ENCODE peak calls at places on chromosome 1, in four cellular contexts. One of them, this sample, is unnamed.

GRCh38 chr1:50268049-50268448 is 155.2 kb downstream of the DMRTA2 start:
- DNase-seq in H1: no peak
- DNase-seq in endothelial cell of umbilical vein: no peak
- DNase-seq in HepG2: peak
- DNase-seq in this sample: peak

GRCh38 chr1:36953061-36953460 is 81.3 kb downstream of the GRIK3 start:
- DNase-seq in H1: no peak
- DNase-seq in endothelial cell of umbilical vein: no peak
- DNase-seq in HepG2: no peak
- DNase-seq in this sample: no peak

GRCh38 chr1:159581422-159581821 is 6.2 kb upstream of the APCS start:
- DNase-seq in H1: no peak
- DNase-seq in HepG2: no peak
- DNase-seq in endothelial cell of umbilical vein: no peak
- DNase-seq in this sample: no peak

GRCh38 chr1:219880765-219881457 is 47.4 kb downstream of the SLC30A10 start:
- DNase-seq in H1: no peak
- DNase-seq in endothelial cell of umbilical vein: no peak
- DNase-seq in HepG2: no peak
- DNase-seq in this sample: no peak

GRCh38 chr1:171935664-171936063 is 94.4 kb downstream of the DNM3 start:
- DNase-seq in HepG2: no peak
- DNase-seq in endothelial cell of umbilical vein: no peak
- DNase-seq in H1: no peak
- DNase-seq in this sample: no peak

GRCh38 chr1:233299450-233299849 is 3.9 kb upstream of the PCNX2 start:
- DNase-seq in H1: no peak
- DNase-seq in HepG2: no peak
- DNase-seq in endothelial cell of umbilical vein: no peak
- DNase-seq in this sample: no peak

GRCh38 chr1:41704189-41704588 is 214.5 kb downstream of the HIVEP3 start:
- DNase-seq in HepG2: no peak
- DNase-seq in endothelial cell of umbilical vein: no peak
- DNase-seq in H1: no peak
- DNase-seq in this sample: no peak

GRCh38 chr1:44689447-44689765 is 14.9 kb downstream of the ARMH1 start:
- DNase-seq in HepG2: no peak
- DNase-seq in endothelial cell of umbilical vein: no peak
- DNase-seq in H1: no peak
- DNase-seq in this sample: no peak

GRCh38 chr1:203572134-203572625 is 54.5 kb upstream of the ATP2B4 start:
- DNase-seq in endothelial cell of umbilical vein: no peak
- DNase-seq in H1: no peak
- DNase-seq in HepG2: no peak
- DNase-seq in this sample: no peak

DNA sequence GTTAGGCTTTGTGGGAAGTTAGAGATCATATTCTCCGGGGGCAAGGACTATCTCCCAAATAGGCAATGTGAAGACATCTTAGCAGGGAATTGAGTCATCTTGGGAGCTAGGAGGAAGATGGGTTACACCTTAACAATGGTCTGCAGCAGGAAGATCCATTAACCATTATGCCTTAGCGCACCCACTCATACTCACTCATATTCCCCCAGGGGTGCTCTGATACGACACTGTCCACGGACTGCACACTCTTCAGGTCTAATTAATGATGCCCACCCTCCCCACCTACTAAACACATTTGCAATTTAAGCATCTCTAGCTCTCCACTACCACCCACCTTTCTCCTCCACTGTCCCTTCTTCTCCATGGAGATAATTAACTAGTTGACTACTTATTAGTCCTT is 857 bp upstream of the AK5 start:
- DNase-seq in HepG2: no peak
- DNase-seq in H1: no peak
- DNase-seq in endothelial cell of umbilical vein: no peak
- DNase-seq in this sample: no peak
- TF ChIP-seq EZH2 in HepG2: no peak
- TF ChIP-seq EZH2 in H1: no peak
- TF ChIP-seq EZH2 in endothelial cell of umbilical vein: no peak
- TF ChIP-seq EZH2 in this sample: no peak

GRCh38 chr1:228175316-228176023 is 9.9 kb downstream of the IBA57 start:
- DNase-seq in endothelial cell of umbilical vein: no peak
- DNase-seq in H1: no peak
- DNase-seq in HepG2: no peak
- DNase-seq in this sample: no peak

GRCh38 chr1:228176024-228176395 is 10.4 kb downstream of the IBA57 start:
- DNase-seq in HepG2: no peak
- DNase-seq in endothelial cell of umbilical vein: no peak
- DNase-seq in H1: no peak
- DNase-seq in this sample: no peak

GRCh38 chr1:228172591-228173527 is 7.3 kb downstream of the IBA57 start:
- DNase-seq in HepG2: no peak
- DNase-seq in endothelial cell of umbilical vein: no peak
- DNase-seq in H1: no peak
- DNase-seq in this sample: no peak

GRCh38 chr1:228176461-228177182 is 11.0 kb downstream of the IBA57 start:
- DNase-seq in H1: no peak
- DNase-seq in endothelial cell of umbilical vein: no peak
- DNase-seq in HepG2: no peak
- DNase-seq in this sample: no peak

GRCh38 chr1:228174482-228175315 is 9.1 kb downstream of the IBA57 start:
- DNase-seq in HepG2: no peak
- DNase-seq in endothelial cell of umbilical vein: no peak
- DNase-seq in H1: no peak
- DNase-seq in this sample: peak
- TF ChIP-seq JUN in HepG2: no peak
- TF ChIP-seq JUN in endothelial cell of umbilical vein: no peak
- TF ChIP-seq JUN in H1: no peak
- TF ChIP-seq JUN in this sample: no peak

GRCh38 chr1:156426015-156426414 is 57.0 kb downstream of the RHBG start:
- DNase-seq in H1: no peak
- DNase-seq in endothelial cell of umbilical vein: no peak
- DNase-seq in HepG2: no peak
- DNase-seq in this sample: no peak

GRCh38 chr1:156428772-156429288 is 59.8 kb downstream of the RHBG start:
- DNase-seq in endothelial cell of umbilical vein: no peak
- DNase-seq in HepG2: no peak
- DNase-seq in H1: no peak
- DNase-seq in this sample: no peak

GRCh38 chr1:156429308-156430060 is 60.5 kb downstream of the RHBG start:
- DNase-seq in HepG2: no peak
- DNase-seq in H1: no peak
- DNase-seq in endothelial cell of umbilical vein: no peak
- DNase-seq in this sample: no peak

GRCh38 chr1:156430305-156430704 is 61.3 kb downstream of the RHBG start:
- DNase-seq in endothelial cell of umbilical vein: no peak
- DNase-seq in HepG2: no peak
- DNase-seq in H1: no peak
- DNase-seq in this sample: peak

DNA sequence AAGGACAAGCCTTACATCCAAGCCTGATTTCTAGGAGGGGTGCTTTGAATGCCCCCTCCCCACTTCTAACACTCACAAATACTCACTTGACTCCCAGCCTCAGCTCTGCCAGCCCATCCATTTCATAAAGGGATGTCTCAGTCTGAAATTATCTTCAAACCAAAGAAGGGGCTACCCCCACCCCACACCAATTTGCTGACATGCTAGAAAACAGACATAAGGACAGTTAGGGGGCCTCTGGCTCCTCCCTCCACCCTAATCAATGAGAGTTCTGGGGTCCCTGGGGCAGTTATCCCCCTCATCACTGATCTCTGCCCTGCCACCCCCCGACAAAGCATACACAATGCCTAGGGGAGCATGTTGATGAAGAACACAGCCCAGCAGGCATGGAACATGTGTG is 58.8 kb downstream of the RHBG start:
- DNase-seq in H1: no peak
- DNase-seq in endothelial cell of umbilical vein: no peak
- DNase-seq in HepG2: no peak
- DNase-seq in this sample: no peak
- TF ChIP-seq EZH2 in H1: no peak
- TF ChIP-seq EZH2 in endothelial cell of umbilical vein: no peak
- TF ChIP-seq EZH2 in HepG2: no peak
- TF ChIP-seq EZH2 in this sample: no peak

GRCh38 chr1:12029720-12030339 is 10.5 kb downstream of the MIIP start:
- DNase-seq in H1: no peak
- DNase-seq in HepG2: no peak
- DNase-seq in endothelial cell of umbilical vein: no peak
- DNase-seq in this sample: no peak

GRCh38 chr1:12028957-12029511 is 9.7 kb downstream of the MIIP start:
- DNase-seq in HepG2: no peak
- DNase-seq in endothelial cell of umbilical vein: no peak
- DNase-seq in H1: no peak
- DNase-seq in this sample: no peak

GRCh38 chr1:12028248-12028647 is 8.9 kb downstream of the MIIP start:
- DNase-seq in H1: no peak
- DNase-seq in HepG2: no peak
- DNase-seq in endothelial cell of umbilical vein: no peak
- DNase-seq in this sample: no peak

GRCh38 chr1:12032141-12032710 is 12.9 kb downstream of the MIIP start:
- DNase-seq in HepG2: no peak
- DNase-seq in H1: no peak
- DNase-seq in endothelial cell of umbilical vein: no peak
- DNase-seq in this sample: no peak

GRCh38 chr1:12031039-12031980 is 12.0 kb downstream of the MIIP start:
- DNase-seq in HepG2: no peak
- DNase-seq in H1: no peak
- DNase-seq in endothelial cell of umbilical vein: peak
- DNase-seq in this sample: peak
- TF ChIP-seq JUN in HepG2: no peak
- TF ChIP-seq JUN in H1: no peak
- TF ChIP-seq JUN in endothelial cell of umbilical vein: no peak
- TF ChIP-seq JUN in this sample: no peak

GRCh38 chr1:213985181-213986019 is 2.4 kb upstream of the PROX1 start:
- DNase-seq in endothelial cell of umbilical vein: no peak
- DNase-seq in H1: no peak
- DNase-seq in HepG2: no peak
- DNase-seq in this sample: no peak
- TF ChIP-seq EZH2 in endothelial cell of umbilical vein: no peak
- TF ChIP-seq EZH2 in H1: peak
- TF ChIP-seq EZH2 in HepG2: no peak
- TF ChIP-seq EZH2 in this sample: no peak

GRCh38 chr1:151653397-151653796 is 41.5 kb downstream of the SNX27 start:
- DNase-seq in endothelial cell of umbilical vein: no peak
- DNase-seq in H1: no peak
- DNase-seq in HepG2: no peak
- DNase-seq in this sample: no peak
- TF ChIP-seq JUN in endothelial cell of umbilical vein: no peak
- TF ChIP-seq JUN in H1: no peak
- TF ChIP-seq JUN in HepG2: no peak
- TF ChIP-seq JUN in this sample: no peak

GRCh38 chr1:32885691-32886011 is 640 bp upstream of the HPCA start:
- DNase-seq in HepG2: no peak
- DNase-seq in endothelial cell of umbilical vein: no peak
- DNase-seq in H1: no peak
- DNase-seq in this sample: no peak

GRCh38 chr1:32886828-32887414 is 630 bp downstream of the HPCA start:
- DNase-seq in HepG2: no peak
- DNase-seq in endothelial cell of umbilical vein: no peak
- DNase-seq in H1: no peak
- DNase-seq in this sample: no peak

GRCh38 chr1:32887623-32888022 is 1.3 kb downstream of the HPCA start:
- DNase-seq in H1: no peak
- DNase-seq in endothelial cell of umbilical vein: no peak
- DNase-seq in HepG2: no peak
- DNase-seq in this sample: no peak

GRCh38 chr1:32884726-32885125 is 1.6 kb upstream of the HPCA start:
- DNase-seq in H1: no peak
- DNase-seq in HepG2: no peak
- DNase-seq in endothelial cell of umbilical vein: no peak
- DNase-seq in this sample: no peak

GRCh38 chr1:32886012-32886827 is at the start of gene HPCA:
- DNase-seq in H1: no peak
- DNase-seq in HepG2: peak
- DNase-seq in endothelial cell of umbilical vein: peak
- DNase-seq in this sample: peak
- TF ChIP-seq EZH2 in H1: no peak
- TF ChIP-seq EZH2 in HepG2: no peak
- TF ChIP-seq EZH2 in endothelial cell of umbilical vein: peak
- TF ChIP-seq EZH2 in this sample: no peak

DNA sequence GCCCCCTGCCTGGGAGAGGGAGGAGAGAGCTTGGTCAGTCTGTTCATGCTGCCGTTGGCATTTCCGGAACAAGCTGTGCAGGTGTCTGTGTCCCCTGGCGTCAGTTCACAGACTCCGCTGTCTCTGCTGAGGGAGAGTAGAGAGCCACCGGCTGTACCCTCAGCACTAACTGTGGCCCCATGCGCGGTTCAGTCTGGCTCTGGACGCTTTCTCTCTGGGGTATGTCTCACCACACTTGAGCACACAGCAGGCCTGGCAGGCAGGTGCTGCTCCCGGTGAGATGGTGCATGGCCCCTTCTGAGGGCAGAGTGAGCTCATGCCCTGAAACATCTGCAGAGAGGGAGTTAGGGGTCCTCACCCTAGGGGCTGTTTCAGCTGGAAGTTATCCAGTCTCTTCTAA is 60.0 kb upstream of the TLR5 start:
- DNase-seq in endothelial cell of umbilical vein: no peak
- DNase-seq in HepG2: no peak
- DNase-seq in H1: no peak
- DNase-seq in this sample: no peak
- TF ChIP-seq JUN in endothelial cell of umbilical vein: no peak
- TF ChIP-seq JUN in HepG2: no peak
- TF ChIP-seq JUN in H1: no peak
- TF ChIP-seq JUN in this sample: no peak

GRCh38 chr1:39683591-39684312 is 7.5 kb downstream of the HPCAL4 start:
- DNase-seq in HepG2: no peak
- DNase-seq in endothelial cell of umbilical vein: no peak
- DNase-seq in H1: no peak
- DNase-seq in this sample: peak
- TF ChIP-seq EZH2 in HepG2: no peak
- TF ChIP-seq EZH2 in endothelial cell of umbilical vein: peak
- TF ChIP-seq EZH2 in H1: peak
- TF ChIP-seq EZH2 in this sample: no peak

DNA sequence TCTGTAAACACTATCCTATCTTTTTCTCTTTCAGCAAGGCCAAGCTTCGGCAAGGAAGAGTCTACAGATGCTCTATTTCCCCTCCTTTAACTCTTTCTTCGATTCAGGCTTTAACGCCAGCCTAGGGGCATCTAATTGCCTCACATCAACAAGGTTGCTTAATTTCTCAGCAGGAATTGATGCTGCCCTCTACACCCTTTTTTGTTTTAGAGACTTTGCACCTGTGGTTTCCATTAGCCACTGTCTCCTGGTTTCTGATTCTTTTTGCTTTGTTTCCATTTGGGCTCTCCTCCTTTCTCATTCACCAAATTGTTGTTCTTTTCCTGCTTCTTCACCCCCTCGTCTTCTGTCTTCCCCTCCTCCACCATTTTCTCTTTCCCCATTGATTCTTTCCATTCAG is 202.4 kb upstream of the HMCN1 start:
- DNase-seq in H1: peak
- DNase-seq in HepG2: no peak
- DNase-seq in endothelial cell of umbilical vein: no peak
- DNase-seq in this sample: no peak
- TF ChIP-seq JUN in H1: no peak
- TF ChIP-seq JUN in HepG2: no peak
- TF ChIP-seq JUN in endothelial cell of umbilical vein: no peak
- TF ChIP-seq JUN in this sample: no peak

This sample was measured in K562.